ENCODE peak calls at places on chromosomes 4 and X, in five cellular contexts. H is psoas muscle, A is GM06990, V is fibroblast of mammary gland, J is choroid plexus epithelial cell. G is an unnamed sample.

GRCh38 chr4:177441061-177441802 is 1.0 kb downstream of the AGA start:
- DNase-seq in V (peak), H (no peak), A (peak), J (peak), G (peak)

GRCh38 chr4:7429069-7429416 is 5.7 kb downstream of the PSAPL1 start:
- DNase-seq in J (no peak), H (no peak), A (no peak), V (no peak), G (no peak)

GRCh38 chrX:115898382-115899001 is 272.1 kb upstream of the AGTR2 start:
- DNase-seq in H (peak), V (peak), J (peak), A (no peak), G (peak)

GRCh38 chrX:77446840-77447239 is 349 bp upstream of the FGF16 start:
- DNase-seq in H (no peak), V (peak), J (no peak), A (no peak), G (no peak)

GRCh38 chrX:123881330-123881729 is 21.5 kb downstream of the XIAP start:
- DNase-seq in J (no peak), H (no peak), A (no peak), V (no peak), G (no peak)

GRCh38 chrX:24927372-24927771 is 88.4 kb downstream of the ARX start:
- DNase-seq in J (no peak), H (no peak), A (no peak), V (no peak), G (no peak)

GRCh38 chrX:57519578-57520118 is 72.2 kb upstream of the ZXDB start:
- DNase-seq in V (no peak), A (no peak), H (no peak), J (no peak), G (no peak)

GRCh38 chr4:161936625-161937133 is 227.1 kb downstream of the FSTL5 start:
- DNase-seq in V (peak), H (no peak), J (peak), A (no peak), G (no peak)

GRCh38 chr4:120769227-120769626 is 153.3 kb downstream of the PRDM5 start:
- DNase-seq in J (peak), H (no peak), V (peak), A (no peak), G (no peak)

GRCh38 chrX:80747832-80748231 is 61.8 kb downstream of the BRWD3 start:
- DNase-seq in V (peak), J (no peak), H (no peak), A (no peak), G (no peak)

DNA sequence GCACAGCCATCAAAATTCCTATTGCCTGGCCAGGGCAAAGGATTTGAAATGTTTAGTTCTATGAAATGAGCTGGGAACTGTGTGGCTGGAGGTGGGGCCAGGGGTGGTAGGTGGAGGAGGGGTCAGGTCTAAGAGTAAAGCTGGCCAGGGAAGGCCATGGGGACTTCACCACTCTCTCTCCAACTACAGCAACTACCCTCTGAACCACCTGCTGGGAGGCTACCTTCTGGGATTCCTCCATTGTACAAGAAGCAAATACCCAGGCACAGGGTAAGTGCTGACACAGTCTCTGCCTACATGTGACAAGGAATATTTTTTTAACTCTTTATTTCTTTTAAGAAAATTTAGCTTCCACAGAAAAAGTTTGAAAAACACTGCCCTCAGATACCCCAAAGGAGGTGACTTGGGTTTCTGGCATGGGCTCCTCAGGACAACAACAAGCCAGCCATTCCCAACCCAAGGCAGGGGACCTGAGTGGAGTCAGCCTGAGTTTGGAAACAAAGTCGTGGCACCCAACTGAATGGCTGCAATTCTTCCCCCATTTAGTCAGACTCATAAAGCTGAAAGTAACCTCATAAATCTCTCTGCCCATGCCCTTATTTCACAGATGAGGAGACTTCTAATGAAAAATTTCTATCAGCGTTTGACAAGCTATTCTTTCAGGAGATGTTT is 593.8 kb upstream of the DIPK2B start:
- DNase-seq in V (no peak), H (no peak), J (no peak), A (no peak), G (no peak)
- TF ChIP-seq CTCF in V (no peak), H (no peak), J (no peak), A (no peak), G (no peak)

DNA sequence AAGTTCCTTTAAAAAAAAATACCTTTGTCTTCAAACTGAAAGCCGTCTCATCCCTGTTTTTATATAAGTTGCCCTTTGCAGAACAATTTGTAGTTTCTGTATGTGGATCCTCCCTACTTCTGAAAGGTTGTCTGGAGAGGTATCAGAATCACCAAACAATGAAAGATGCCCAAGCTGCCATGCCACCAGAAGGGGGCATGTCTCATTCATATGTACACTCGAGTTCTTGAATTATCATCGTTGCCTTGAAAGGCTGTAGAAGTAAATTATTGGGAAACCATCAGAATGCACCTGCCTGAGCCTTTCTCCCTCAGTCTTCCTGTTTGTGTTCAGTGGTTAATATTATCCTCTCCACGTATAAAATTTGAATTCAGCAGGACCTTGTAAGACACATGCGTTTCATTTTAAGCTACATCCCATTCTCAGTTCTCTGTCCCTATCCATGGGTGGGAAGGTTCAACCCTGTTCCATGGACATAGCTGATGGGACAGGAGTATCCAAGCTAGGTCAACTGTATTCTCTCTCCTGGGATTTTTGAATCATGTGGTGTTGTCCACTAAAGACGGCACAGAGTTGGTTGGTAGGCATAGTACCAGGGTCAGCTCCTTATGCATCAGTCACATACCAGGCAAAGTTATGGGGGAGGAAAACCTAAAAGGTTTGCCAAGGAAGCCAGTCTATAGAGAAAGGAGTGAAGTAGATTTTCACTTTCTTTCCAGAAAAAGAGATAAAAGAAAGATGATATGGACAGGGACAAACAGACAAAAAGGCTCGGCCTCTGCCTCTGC is 24.0 kb downstream of the GALNT7 start:
- DNase-seq in J (no peak), A (no peak), V (no peak), H (no peak), G (no peak)
- TF ChIP-seq CTCF in J (peak), A (peak), V (peak), H (peak), G (no peak)

DNA sequence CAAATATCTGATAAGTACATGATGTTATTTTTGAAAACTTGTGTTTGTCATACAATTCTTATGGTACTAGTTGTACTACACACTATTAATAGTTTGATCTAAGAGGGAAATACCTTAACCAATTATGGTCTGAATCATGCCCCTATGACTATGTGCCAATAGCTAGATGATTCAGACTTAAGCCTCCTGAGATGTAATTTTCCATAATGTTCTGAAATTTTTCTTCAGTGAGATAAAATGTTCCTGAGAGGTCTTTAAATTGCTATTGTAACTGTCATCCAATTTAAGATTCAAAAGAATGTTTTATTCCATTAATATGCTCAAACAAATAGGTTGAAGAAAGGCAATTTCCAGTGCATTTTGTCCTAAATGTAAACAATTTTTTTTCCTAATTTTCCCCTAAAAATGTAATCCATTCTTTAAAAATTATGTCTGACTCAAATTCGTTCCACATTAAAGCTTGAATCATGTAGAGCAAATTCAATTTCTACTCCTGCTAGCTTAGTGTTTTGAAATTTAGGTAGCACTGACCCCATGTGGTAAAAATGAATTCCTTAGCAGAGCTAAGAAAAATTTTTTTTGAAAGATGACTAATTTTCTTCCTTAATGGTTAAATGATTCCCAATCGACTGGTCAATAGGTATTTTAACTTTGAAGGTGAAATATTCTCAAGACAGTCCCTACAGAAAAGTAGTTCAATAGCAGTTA is 49.1 kb downstream of the APOOL start:
- DNase-seq in A (no peak), J (peak), V (peak), H (no peak), G (no peak)
- TF ChIP-seq CTCF in A (peak), J (peak), V (peak), H (peak), G (no peak)

GRCh38 chrX:2875136-2875481 is 46.4 kb downstream of the GYG2 start:
- DNase-seq in V (no peak), J (no peak), H (no peak), A (no peak), G (no peak)
- TF ChIP-seq CTCF in V (no peak), J (no peak), H (no peak), A (no peak), G (no peak)

GRCh38 chr4:125750827-125751466 is 436.2 kb downstream of the FAT4 start:
- DNase-seq in A (no peak), V (peak), H (no peak), J (peak), G (no peak)
- TF ChIP-seq CTCF in A (no peak), V (peak), H (peak), J (peak), G (no peak)

G was measured in GM20000.